ENCODE peak calls at places on chromosome 13, in seven cellular contexts. X is HAP-1; S is activated CD4-positive, alpha-beta T cell treated with anti-CD3 and anti-CD28 coated beads, Interleukin-2, amount 50 U/mL, for 24 hours; O is fibroblast of pulmonary artery; W is A172; G is Jurkat, Clone E6-1; V is CD8-positive, alpha-beta memory T cell. C is an unnamed sample.

GRCh38 chr13:99774644-99775043 is 196.9 kb downstream of the ZIC5 start:
- DNase-seq in X (no peak), S (no peak), O (no peak), W (no peak), G (no peak), V (no peak), C (no peak)

GRCh38 chr13:50257646-50258045 is 242.4 kb downstream of the KCNRG start:
- DNase-seq in X (no peak), S (no peak), O (no peak), W (no peak), G (peak), V (no peak), C (peak)

GRCh38 chr13:44211286-44211685 is 162.3 kb upstream of the SERP2 start:
- DNase-seq in X (no peak), S (no peak), O (no peak), W (no peak), G (no peak), V (no peak), C (no peak)

GRCh38 chr13:22110368-22110767 is 439.5 kb downstream of the FGF9 start:
- DNase-seq in X (no peak), S (no peak), O (no peak), W (no peak), G (no peak), V (no peak), C (no peak)

GRCh38 chr13:93226623-93227279 is at the start of gene GPC6:
- DNase-seq in X (peak), S (no peak), O (peak), W (peak), G (no peak), V (no peak), C (no peak)

GRCh38 chr13:73967397-73968165 is 166.6 kb downstream of the KLF12 start:
- DNase-seq in X (no peak), S (no peak), O (no peak), W (no peak), G (no peak), V (no peak), C (no peak)

GRCh38 chr13:100363351-100363750 is 225.2 kb downstream of the GGACT start:
- DNase-seq in X (no peak), S (no peak), O (peak), W (peak), G (no peak), V (no peak), C (no peak)

GRCh38 chr13:74133657-74134201 is 475 bp downstream of the KLF12 start:
- DNase-seq in X (peak), S (peak), O (peak), W (peak), G (peak), V (peak), C (peak)

GRCh38 chr13:113950451-113951245 is 23.2 kb downstream of the C13orf46 start:
- DNase-seq in X (no peak), S (no peak), O (no peak), W (no peak), G (no peak), V (no peak), C (no peak)

GRCh38 chr13:70905035-70905434 is 796.8 kb upstream of the KLHL1 start:
- DNase-seq in X (no peak), S (no peak), O (peak), W (no peak), G (no peak), V (no peak), C (no peak)

GRCh38 chr13:75445717-75446529 is 36.0 kb downstream of the TBC1D4 start:
- DNase-seq in X (no peak), S (no peak), O (peak), W (no peak), G (no peak), V (no peak), C (no peak)

GRCh38 chr13:42073683-42074082 is 25.2 kb downstream of the DGKH start:
- DNase-seq in X (no peak), S (no peak), O (peak), W (no peak), G (no peak), V (no peak), C (no peak)

GRCh38 chr13:91726666-91727065 is 328.2 kb downstream of the GPC5 start:
- DNase-seq in X (no peak), S (no peak), O (no peak), W (no peak), G (no peak), V (no peak), C (no peak)